ENCODE peak calls at places on chromosomes 11 and 22, in four cellular contexts. O is HT1080, P is brain microvascular endothelial cell, G is endodermal cell. X is an unnamed sample.

GRCh38 chr11:61151545-61152252 is 9.5 kb downstream of the VPS37C start:
- DNase-seq in O (no peak), G (no peak), P (no peak), X (no peak)

GRCh38 chr11:86914836-86915519 is 40.2 kb downstream of the FZD4 start:
- DNase-seq in P (no peak), G (no peak), O (no peak), X (no peak)

GRCh38 chr11:45079943-45080719 is 66.3 kb upstream of the PRDM11 start:
- DNase-seq in G (no peak), P (no peak), O (no peak), X (no peak)

GRCh38 chr11:116832350-116833290 is 2.9 kb downstream of the APOC3 start:
- DNase-seq in O (no peak), G (no peak), P (no peak), X (no peak)

GRCh38 chr22:27476729-27477128 is 324.8 kb downstream of the MN1 start:
- DNase-seq in O (peak; percentile 93), P (peak; percentile 73), G (no peak), X (no peak)

GRCh38 chr22:27397036-27397947 is 404.3 kb downstream of the MN1 start:
- DNase-seq in P (peak; percentile 32), G (no peak), O (no peak), X (no peak)

GRCh38 chr11:10862446-10862845 is 4.6 kb upstream of the ZBED5 start:
- DNase-seq in P (no peak), G (no peak), O (no peak), X (no peak)

GRCh38 chr22:40463727-40464126 is 93.3 kb downstream of the SGSM3 start:
- DNase-seq in G (no peak), O (no peak), P (no peak), X (no peak)